ENCODE peak calls at places on chromosomes 7 and 10, in four cellular contexts. One of them, this sample, is unnamed.

GRCh38 chr10:76303682-76304316 is 872.4 kb downstream of the LRMDA start:
- DNase-seq in activated gamma-delta T cell: no peak
- DNase-seq in effector memory CD8-positive, alpha-beta T cell: no peak
- DNase-seq in NCI-H1092 treated with DMSO at 0.1 percent for 48 hours: peak
- DNase-seq in this sample: peak

GRCh38 chr7:98748090-98748489 is 121.7 kb downstream of the TMEM130 start:
- DNase-seq in NCI-H1092 treated with DMSO at 0.1 percent for 48 hours: no peak
- DNase-seq in effector memory CD8-positive, alpha-beta T cell: no peak
- DNase-seq in activated gamma-delta T cell: no peak
- DNase-seq in this sample: no peak

GRCh38 chr7:5429857-5430611 is 6.4 kb upstream of the TNRC18 start:
- DNase-seq in activated gamma-delta T cell: no peak
- DNase-seq in NCI-H1092 treated with DMSO at 0.1 percent for 48 hours: peak
- DNase-seq in effector memory CD8-positive, alpha-beta T cell: no peak
- DNase-seq in this sample: peak

GRCh38 chr10:78471723-78472541 is 438.3 kb downstream of the RPS24 start:
- DNase-seq in activated gamma-delta T cell: no peak
- DNase-seq in NCI-H1092 treated with DMSO at 0.1 percent for 48 hours: no peak
- DNase-seq in effector memory CD8-positive, alpha-beta T cell: no peak
- DNase-seq in this sample: no peak

GRCh38 chr7:91636129-91636724 is 244.3 kb downstream of the MTERF1 start:
- DNase-seq in effector memory CD8-positive, alpha-beta T cell: no peak
- DNase-seq in activated gamma-delta T cell: no peak
- DNase-seq in NCI-H1092 treated with DMSO at 0.1 percent for 48 hours: peak
- DNase-seq in this sample: peak

GRCh38 chr7:28083998-28084985 is 96.3 kb downstream of the JAZF1 start:
- DNase-seq in activated gamma-delta T cell: no peak
- DNase-seq in NCI-H1092 treated with DMSO at 0.1 percent for 48 hours: no peak
- DNase-seq in effector memory CD8-positive, alpha-beta T cell: no peak
- DNase-seq in this sample: no peak

GRCh38 chr7:28037220-28038010 is 143.2 kb downstream of the JAZF1 start:
- DNase-seq in NCI-H1092 treated with DMSO at 0.1 percent for 48 hours: no peak
- DNase-seq in effector memory CD8-positive, alpha-beta T cell: no peak
- DNase-seq in activated gamma-delta T cell: no peak
- DNase-seq in this sample: peak

GRCh38 chr10:13837966-13838365 is 251.2 kb downstream of the PRPF18 start:
- DNase-seq in NCI-H1092 treated with DMSO at 0.1 percent for 48 hours: no peak
- DNase-seq in effector memory CD8-positive, alpha-beta T cell: no peak
- DNase-seq in activated gamma-delta T cell: no peak
- DNase-seq in this sample: no peak

GRCh38 chr7:120273476-120273975 is 551 bp downstream of the KCND2 start:
- DNase-seq in NCI-H1092 treated with DMSO at 0.1 percent for 48 hours: peak
- DNase-seq in effector memory CD8-positive, alpha-beta T cell: no peak
- DNase-seq in activated gamma-delta T cell: no peak
- DNase-seq in this sample: peak

GRCh38 chr7:149245244-149245643 is 5.8 kb downstream of the ZNF212 start:
- DNase-seq in NCI-H1092 treated with DMSO at 0.1 percent for 48 hours: no peak
- DNase-seq in effector memory CD8-positive, alpha-beta T cell: no peak
- DNase-seq in activated gamma-delta T cell: no peak
- DNase-seq in this sample: peak

This sample was measured in PC-3.